ENCODE peak calls at places on chromosomes 16 and 17, in seven cellular contexts. P is stimulated activated CD4-positive, alpha-beta T cell treated with anti-CD3 and anti-CD28 coated beads, Interleukin-12 subunit alpha, Interleukin-12 subunit beta, amount 100 ng/mL, for 4 hours; B is LHCN-M2; M is stomach; A is NCI-H1417; X is putamen; Z is left colon. C is an unnamed sample.

GRCh38 chr16:72244853-72245252 is 72.9 kb upstream of the PMFBP1 start:
- DNase-seq in P (no peak), M (no peak), X (no peak), B (no peak), A (no peak), Z (no peak), C (no peak)

GRCh38 chr17:10092595-10092994 is 105.8 kb downstream of the GAS7 start:
- DNase-seq in X (no peak), M (no peak), P (no peak), A (no peak), B (no peak), Z (no peak), C (no peak)

GRCh38 chr16:68284847-68285246 is 20.5 kb downstream of the SLC7A6 start:
- DNase-seq in P (no peak), B (no peak), A (no peak), Z (no peak), X (no peak), M (no peak), C (no peak)

GRCh38 chr16:67855789-67856188 is 8.3 kb upstream of the CENPT start:
- DNase-seq in A (no peak), P (no peak), M (no peak), Z (no peak), B (no peak), X (no peak), C (no peak)

GRCh38 chr17:64648234-64648633 is 13.9 kb downstream of the SMURF2 start:
- DNase-seq in A (no peak), B (no peak), Z (no peak), M (no peak), P (no peak), X (no peak), C (no peak)

GRCh38 chr16:56715128-56715527 is 14.8 kb upstream of the NUP93 start:
- DNase-seq in Z (no peak), B (peak), A (no peak), X (no peak), M (no peak), P (no peak), C (no peak)

GRCh38 chr16:69823831-69824563 is 61.9 kb downstream of the WWP2 start:
- DNase-seq in P (no peak), Z (no peak), M (peak), B (no peak), X (no peak), A (no peak), C (no peak)

GRCh38 chr17:29710891-29711418 is 88.2 kb upstream of the CORO6 start:
- DNase-seq in X (no peak), M (no peak), P (no peak), A (no peak), Z (no peak), B (peak), C (no peak)

GRCh38 chr17:62740066-62740465 is 68.0 kb downstream of the MARCHF10 start:
- DNase-seq in P (no peak), A (no peak), M (no peak), X (peak), Z (no peak), B (peak), C (no peak)

GRCh38 chr17:80603380-80603779 is 58.7 kb downstream of the RPTOR start:
- DNase-seq in X (no peak), M (no peak), A (no peak), B (no peak), Z (no peak), P (no peak), C (no peak)

GRCh38 chr16:10787304-10787703 is 31.3 kb downstream of the TVP23A start:
- DNase-seq in X (no peak), A (no peak), M (no peak), B (no peak), P (no peak), Z (no peak), C (no peak)